ENCODE peak calls at places on chromosomes 2 and 18, in five cellular contexts. I is RWPE1, D is pancreas, M is endothelial cell of umbilical vein, L is fibroblast of the aortic adventitia. G is an unnamed sample.

GRCh38 chr2:128401680-128402079 is 83.0 kb upstream of the HS6ST1 start:
- DNase-seq in I (no peak), D (no peak), M (no peak), L (no peak), G (no peak)

GRCh38 chr2:120954939-120955338 is 219.3 kb downstream of the GLI2 start:
- DNase-seq in I (no peak), D (no peak), M (no peak), L (no peak), G (no peak)

GRCh38 chr18:37769846-37770245 is 204.2 kb upstream of the CELF4 start:
- DNase-seq in I (no peak), D (no peak), M (no peak), L (no peak), G (no peak)

GRCh38 chr2:8513601-8514273 is 168.1 kb upstream of the ID2 start:
- DNase-seq in I (no peak), D (no peak), M (no peak), L (no peak), G (no peak)

GRCh38 chr2:216119986-216120385 is 10.8 kb downstream of the XRCC5 start:
- DNase-seq in I (no peak), D (no peak), M (no peak), L (no peak), G (no peak)

GRCh38 chr2:134361648-134362047 is 107.8 kb downstream of the MGAT5 start:
- DNase-seq in I (no peak), D (no peak), M (no peak), L (no peak), G (no peak)

GRCh38 chr18:3995476-3996102 is 459.5 kb downstream of the DLGAP1 start:
- DNase-seq in I (peak), D (no peak), M (peak), L (peak), G (peak)

GRCh38 chr2:64622443-64623231 is 31.1 kb downstream of the SERTAD2 start:
- DNase-seq in I (no peak), D (no peak), M (no peak), L (peak), G (no peak)

GRCh38 chr2:172408143-172408766 is 19.1 kb upstream of the ITGA6 start:
- DNase-seq in I (peak), D (no peak), M (peak), L (no peak), G (no peak)

GRCh38 chr18:55048892-55049291 is 89.6 kb upstream of the CCDC68 start:
- DNase-seq in I (peak), D (no peak), M (peak), L (peak), G (no peak)

GRCh38 chr18:37315935-37316334 is 249.7 kb downstream of the CELF4 start:
- DNase-seq in I (no peak), D (no peak), M (no peak), L (no peak), G (no peak)

GRCh38 chr2:233706720-233707119 is 6.0 kb upstream of the UGT1A5 start:
- DNase-seq in I (no peak), D (no peak), M (no peak), L (peak), G (no peak)

GRCh38 chr2:172085460-172086159 is at the start of gene DLX1:
- DNase-seq in I (no peak), D (peak), M (no peak), L (no peak), G (no peak)

GRCh38 chr2:173456960-173457359 is 102.3 kb downstream of the CDCA7 start:
- DNase-seq in I (no peak), D (no peak), M (no peak), L (no peak), G (no peak)

GRCh38 chr2:128215897-128216645 is 102.6 kb downstream of the HS6ST1 start:
- DNase-seq in I (no peak), D (no peak), M (no peak), L (no peak), G (no peak)

GRCh38 chr2:195212586-195212985 is 444.4 kb upstream of the SLC39A10 start:
- DNase-seq in I (no peak), D (no peak), M (no peak), L (no peak), G (no peak)

GRCh38 chr2:28544405-28544914 is 48.6 kb downstream of the PLB1 start:
- DNase-seq in I (no peak), D (no peak), M (peak), L (no peak), G (no peak)

GRCh38 chr2:68908392-68908970 is 37.3 kb upstream of the BMP10 start:
- DNase-seq in I (peak), D (no peak), M (peak), L (peak), G (no peak)

GRCh38 chr2:47438084-47438483 is 35.1 kb downstream of the MSH2 start:
- DNase-seq in I (no peak), D (no peak), M (no peak), L (no peak), G (no peak)

GRCh38 chr18:59725177-59725576 is 28.0 kb upstream of the CCBE1 start:
- DNase-seq in I (no peak), D (no peak), M (no peak), L (peak), G (no peak)

GRCh38 chr2:55620123-55620779 is 2.8 kb upstream of the PPP4R3B start:
- DNase-seq in I (no peak), D (no peak), M (no peak), L (no peak), G (no peak)

GRCh38 chr2:167990062-167990461 is 257.3 kb downstream of the STK39 start:
- DNase-seq in I (no peak), D (no peak), M (no peak), L (no peak), G (no peak)

GRCh38 chr2:203669820-203670219 is 36.6 kb upstream of the CD28 start:
- DNase-seq in I (no peak), D (no peak), M (no peak), L (peak), G (no peak)

GRCh38 chr2:187118331-187119099 is 269.5 kb upstream of the ZSWIM2 start:
- DNase-seq in I (no peak), D (no peak), M (peak), L (no peak), G (no peak)

GRCh38 chr18:79936641-79937040 is 14.8 kb downstream of the SLC66A2 start:
- DNase-seq in I (no peak), D (peak), M (no peak), L (no peak), G (no peak)

GRCh38 chr2:54722641-54723299 is 692 bp upstream of the EML6 start:
- DNase-seq in I (peak), D (no peak), M (no peak), L (peak), G (no peak)

GRCh38 chr18:55245200-55245599 is 285.9 kb upstream of the CCDC68 start:
- DNase-seq in I (no peak), D (no peak), M (peak), L (peak), G (no peak)

GRCh38 chr18:62044490-62045000 is 142.3 kb downstream of the PIGN start:
- DNase-seq in I (no peak), D (no peak), M (no peak), L (peak), G (no peak)

GRCh38 chr2:42572297-42573081 is 4.1 kb downstream of the MTA3 start:
- DNase-seq in I (no peak), D (no peak), M (no peak), L (no peak), G (no peak)

GRCh38 chr2:84958135-84959044 is 12.6 kb upstream of the KCMF1 start:
- DNase-seq in I (peak), D (peak), M (peak), L (peak), G (peak)

GRCh38 chr2:39697480-39697879 is 31.8 kb downstream of the TMEM178A start:
- DNase-seq in I (no peak), D (no peak), M (peak), L (no peak), G (no peak)

GRCh38 chr2:10995366-10995970 is 83.7 kb downstream of the KCNF1 start:
- DNase-seq in I (no peak), D (no peak), M (no peak), L (no peak), G (no peak)

GRCh38 chr2:71348302-71348701 is 16.7 kb downstream of the ZNF638 start:
- DNase-seq in I (no peak), D (no peak), M (peak), L (peak), G (peak)

GRCh38 chr2:131413148-131413747 is 49.3 kb upstream of the RAB6D start:
- DNase-seq in I (peak), D (no peak), M (peak), L (peak), G (peak)

GRCh38 chr2:96321230-96322103 is 3.6 kb upstream of the ITPRIPL1 start:
- DNase-seq in I (no peak), D (no peak), M (peak), L (peak), G (peak)
- TF ChIP-seq CTCF in I (no peak), D (no peak), M (no peak), L (no peak), G (no peak)

DNA sequence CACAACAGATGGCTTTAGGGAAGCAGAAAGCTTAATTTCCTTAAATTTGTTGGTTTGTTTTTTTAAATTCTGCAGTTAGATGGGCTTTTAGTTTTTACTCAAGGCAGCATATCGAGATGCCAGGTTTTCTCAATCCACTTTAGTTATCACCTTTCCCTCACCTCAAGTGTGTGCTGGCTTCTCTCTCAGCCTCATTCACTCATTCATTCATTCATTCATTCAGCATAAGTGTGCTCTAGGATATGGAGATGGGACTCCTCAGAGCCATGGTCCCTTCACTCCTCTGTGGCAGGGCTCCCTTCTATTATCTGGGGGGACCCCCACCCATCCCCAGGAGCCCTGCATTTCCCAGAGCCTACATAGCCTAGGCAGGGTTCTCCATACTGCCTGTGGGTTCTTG is 19.0 kb downstream of the VIL1 start:
- DNase-seq in I (no peak), D (no peak), M (no peak), L (no peak), G (no peak)
- TF ChIP-seq CTCF in I (no peak), D (no peak), M (no peak), L (no peak), G (no peak)

GRCh38 chr2:12555012-12555645 is 161.6 kb upstream of the TRIB2 start:
- DNase-seq in I (peak), D (no peak), M (peak), L (peak), G (no peak)
- TF ChIP-seq CTCF in I (no peak), D (no peak), M (no peak), L (peak), G (no peak)

DNA sequence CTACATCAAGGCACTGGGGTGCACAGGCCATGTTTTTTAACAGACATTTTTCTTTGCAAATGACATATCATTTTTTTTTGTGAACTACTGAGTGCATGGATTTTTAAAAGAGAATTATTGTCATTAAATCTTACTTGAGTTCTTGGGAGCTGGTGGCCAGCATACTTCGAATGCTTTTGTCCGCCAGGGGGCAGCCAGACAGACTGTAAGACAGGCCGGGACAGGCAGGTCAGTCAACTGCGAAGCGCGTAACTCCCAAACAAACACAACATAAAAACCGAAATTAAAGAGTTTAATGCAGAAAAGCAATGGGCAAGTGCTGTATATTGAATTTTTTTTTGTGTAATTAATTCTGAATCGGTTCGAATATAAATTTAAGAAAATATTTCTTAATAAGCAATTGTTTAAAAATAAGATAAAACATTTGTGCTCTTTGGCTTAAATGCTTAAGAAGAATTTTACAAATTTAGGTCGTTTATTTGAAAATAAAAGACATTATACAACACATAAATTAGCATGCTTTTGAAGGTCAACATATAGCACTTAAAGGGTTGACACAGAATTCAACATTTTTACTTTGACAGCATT is 142.2 kb upstream of the PXDN start:
- DNase-seq in I (peak), D (no peak), M (peak), L (peak), G (peak)
- TF ChIP-seq CTCF in I (peak), D (peak), M (peak), L (peak), G (peak)

G was measured in nephron progenitor cell.